ENCODE peak calls at places on chromosomes 4 and X, in eight cellular contexts. A is stomach, M is HFFc6, G is type B pancreatic cell, D is right lobe of liver, V is chondrocyte, Y is mesothelial cell of epicardium, C is endothelial cell. T is an unnamed sample.

GRCh38 chr4:4831266-4831665 is 28.2 kb upstream of the MSX1 start:
- DNase-seq in V (no peak), M (no peak), A (no peak), G (no peak), D (no peak), C (no peak), Y (no peak), T (no peak)

GRCh38 chrX:38277802-38278201 is 49.5 kb downstream of the RPGR start:
- DNase-seq in M (no peak), G (no peak), D (no peak), Y (no peak), V (no peak), C (no peak), A (no peak), T (no peak)

GRCh38 chr4:186832906-186833305 is 109.2 kb upstream of the FAT1 start:
- DNase-seq in M (peak), C (no peak), V (no peak), G (no peak), D (no peak), A (no peak), Y (no peak), T (no peak)

GRCh38 chrX:47170861-47171692 is 22.6 kb upstream of the UBA1 start:
- DNase-seq in C (no peak), D (no peak), V (peak), Y (no peak), M (no peak), A (peak), G (no peak), T (no peak)

GRCh38 chrX:150547511-150548115 is 20.8 kb upstream of the MTM1 start:
- DNase-seq in M (peak), G (peak), Y (no peak), A (peak), V (no peak), C (peak), D (peak), T (no peak)

GRCh38 chr4:75736862-75737261 is 12.5 kb downstream of the USO1 start:
- DNase-seq in Y (no peak), G (no peak), M (no peak), V (no peak), D (no peak), A (no peak), C (no peak), T (no peak)

GRCh38 chr4:21697583-21697982 is 251.0 kb downstream of the KCNIP4 start:
- DNase-seq in A (peak), G (no peak), C (peak), D (no peak), M (no peak), Y (peak), V (no peak), T (no peak)

GRCh38 chr4:140088317-140088967 is 65.5 kb downstream of the MAML3 start:
- DNase-seq in M (no peak), C (no peak), G (no peak), V (no peak), Y (no peak), D (no peak), A (no peak), T (no peak)

GRCh38 chrX:36908801-36909403 is 99.3 kb upstream of the FAM47C start:
- DNase-seq in G (no peak), V (no peak), Y (no peak), D (no peak), A (no peak), C (no peak), M (peak), T (peak)

GRCh38 chr4:103171006-103171405 is 27.1 kb downstream of the CENPE start:
- DNase-seq in C (no peak), A (no peak), V (no peak), D (no peak), Y (no peak), G (no peak), M (no peak), T (no peak)

GRCh38 chr4:156766846-156767245 is 204.8 kb downstream of the PDGFC start:
- DNase-seq in D (no peak), V (no peak), A (no peak), C (no peak), G (no peak), Y (no peak), M (peak), T (no peak)

GRCh38 chr4:8939887-8940742 is 68.5 kb upstream of the HMX1 start:
- DNase-seq in V (no peak), D (no peak), C (peak), G (no peak), A (no peak), Y (no peak), M (no peak), T (no peak)

GRCh38 chr4:7647932-7648812 is 213.4 kb upstream of the PSAPL1 start:
- DNase-seq in G (no peak), C (no peak), A (no peak), M (peak), Y (no peak), V (peak), D (no peak), T (peak)

GRCh38 chrX:13091111-13091765 is 46.8 kb upstream of the FAM9C start:
- DNase-seq in G (no peak), M (no peak), Y (no peak), V (no peak), A (no peak), D (no peak), C (no peak), T (no peak)

GRCh38 chrX:39398215-39398972 is 597.1 kb downstream of the MID1IP1 start:
- DNase-seq in Y (no peak), C (no peak), V (no peak), G (no peak), A (peak), D (no peak), M (no peak), T (no peak)

GRCh38 chr4:528835-529234 is 29.8 kb downstream of the PIGG start:
- DNase-seq in M (no peak), C (no peak), G (no peak), D (no peak), A (no peak), V (no peak), Y (no peak), T (no peak)

GRCh38 chrX:41885724-41886123 is 37.6 kb downstream of the CASK start:
- DNase-seq in G (no peak), C (no peak), A (no peak), V (no peak), M (no peak), D (no peak), Y (no peak), T (no peak)

GRCh38 chr4:960140-960735 is 13.1 kb downstream of the DGKQ start:
- DNase-seq in Y (no peak), G (no peak), D (no peak), C (no peak), M (no peak), V (peak), A (no peak), T (no peak)

GRCh38 chr4:148497258-148497657 is 55.0 kb upstream of the NR3C2 start:
- DNase-seq in C (no peak), V (no peak), G (no peak), M (no peak), D (no peak), Y (no peak), A (no peak), T (no peak)

GRCh38 chrX:45202171-45202570 is 1.5 kb upstream of the DIPK2B start:
- DNase-seq in G (no peak), C (no peak), M (no peak), A (no peak), V (no peak), D (no peak), Y (no peak), T (no peak)

GRCh38 chr4:139956436-139957107 is 197.4 kb downstream of the MAML3 start:
- DNase-seq in D (no peak), C (no peak), V (no peak), M (no peak), G (no peak), Y (no peak), A (no peak), T (no peak)

GRCh38 chrX:1754077-1754476 is 139.2 kb downstream of the ASMT start:
- DNase-seq in V (no peak), G (no peak), M (peak), D (no peak), C (no peak), A (no peak), Y (no peak), T (peak)

GRCh38 chr4:164924670-164925238 is 47.8 kb downstream of the APELA start:
- DNase-seq in V (no peak), M (no peak), Y (no peak), A (no peak), C (no peak), G (no peak), D (no peak), T (no peak)

GRCh38 chr4:87608229-87608628 is at the start of gene DSPP:
- DNase-seq in Y (no peak), G (no peak), C (no peak), D (no peak), M (no peak), V (no peak), A (no peak), T (no peak)

GRCh38 chr4:126906466-126906865 is 726.3 kb upstream of the INTU start:
- DNase-seq in Y (no peak), C (no peak), M (no peak), G (no peak), D (no peak), A (no peak), V (no peak), T (no peak)

GRCh38 chr4:176945314-176945713 is 152.6 kb upstream of the VEGFC start:
- DNase-seq in Y (no peak), G (no peak), A (no peak), V (no peak), C (no peak), D (no peak), M (no peak), T (no peak)

GRCh38 chr4:72604324-72604723 is 35.3 kb upstream of the ADAMTS3 start:
- DNase-seq in D (no peak), M (no peak), G (no peak), V (no peak), Y (no peak), C (no peak), A (no peak), T (no peak)

GRCh38 chr4:27910227-27910626 is 1049.6 kb downstream of the STIM2 start:
- DNase-seq in G (no peak), D (no peak), V (no peak), A (no peak), M (no peak), Y (no peak), C (no peak), T (no peak)

GRCh38 chrX:9902651-9903050 is 64.5 kb upstream of the CLDN34 start:
- DNase-seq in V (no peak), C (no peak), M (no peak), D (no peak), A (no peak), Y (no peak), G (no peak), T (no peak)

GRCh38 chr4:187218705-187219245 is 495.1 kb upstream of the FAT1 start:
- DNase-seq in G (no peak), C (no peak), D (no peak), A (no peak), V (no peak), M (no peak), Y (no peak), T (no peak)

GRCh38 chr4:102684605-102685052 is 76.1 kb downstream of the MANBA start:
- DNase-seq in C (no peak), G (no peak), A (no peak), M (peak), D (no peak), Y (no peak), V (no peak), T (no peak)

GRCh38 chrX:13287816-13288215 is 32.0 kb downstream of the ATXN3L start:
- DNase-seq in C (no peak), G (no peak), M (peak), A (no peak), V (no peak), D (no peak), Y (no peak), T (no peak)

GRCh38 chrX:7586126-7586525 is 256.8 kb upstream of the VCX start:
- DNase-seq in G (no peak), Y (no peak), V (no peak), M (peak), D (no peak), A (no peak), C (peak), T (no peak)

GRCh38 chrX:41265615-41266014 is 68.3 kb upstream of the DDX3X start:
- DNase-seq in A (no peak), V (no peak), C (no peak), D (no peak), G (no peak), M (peak), Y (no peak), T (no peak)

GRCh38 chrX:128754130-128754529 is 701.9 kb upstream of the ACTRT1 start:
- DNase-seq in D (no peak), C (no peak), G (no peak), Y (no peak), M (no peak), V (no peak), A (no peak), T (no peak)

GRCh38 chrX:35115205-35115604 is 172.6 kb downstream of the FAM47B start:
- DNase-seq in M (peak), V (no peak), G (no peak), A (no peak), D (no peak), Y (no peak), C (no peak), T (peak)

GRCh38 chr4:74534936-74535335 is 90.0 kb downstream of the AREG start:
- DNase-seq in A (no peak), G (no peak), M (no peak), D (no peak), V (no peak), C (no peak), Y (no peak), T (no peak)

GRCh38 chr4:74534121-74534520 is 89.2 kb downstream of the AREG start:
- DNase-seq in C (no peak), M (no peak), Y (no peak), A (no peak), G (no peak), V (no peak), D (no peak), T (no peak)

GRCh38 chr4:74537459-74537858 is 92.5 kb downstream of the AREG start:
- DNase-seq in C (no peak), D (no peak), Y (no peak), A (no peak), V (no peak), G (no peak), M (no peak), T (no peak)

GRCh38 chr4:74535471-74535870 is 90.5 kb downstream of the AREG start:
- DNase-seq in D (no peak), V (no peak), A (no peak), G (no peak), C (no peak), M (no peak), Y (no peak), T (no peak)

DNA sequence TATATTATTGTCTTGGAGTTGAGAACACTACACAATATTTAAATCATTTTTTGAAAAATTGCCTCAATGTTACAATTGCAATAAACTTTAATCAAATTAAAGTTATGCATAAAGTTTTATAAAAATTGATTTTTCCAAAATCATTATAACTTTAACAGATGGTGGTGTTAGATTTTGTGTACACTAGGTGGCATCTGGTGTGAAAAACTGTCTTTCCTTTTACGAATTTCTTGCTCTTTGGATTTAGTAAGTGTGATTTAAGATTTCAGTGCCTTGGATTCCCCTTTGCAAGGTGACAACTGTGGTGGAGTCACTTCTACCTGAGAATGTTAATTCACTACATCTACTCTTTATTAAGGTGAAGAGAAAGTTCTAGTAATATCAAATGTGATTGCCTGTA is 91.6 kb downstream of the AREG start:
- DNase-seq in V (no peak), D (no peak), A (no peak), Y (no peak), C (no peak), G (no peak), M (no peak), T (no peak)
- TF ChIP-seq CTCF in V (peak), D (peak), A (no peak), Y (peak), C (peak), G (peak), M (peak), T (no peak)

GRCh38 chr4:113278324-113278934 is 229.0 kb downstream of the ANK2 start:
- DNase-seq in V (no peak), A (peak), M (peak), Y (peak), G (no peak), C (peak), D (peak), T (no peak)
- TF ChIP-seq CTCF in V (peak), A (peak), M (peak), Y (peak), G (peak), C (peak), D (peak), T (peak)

GRCh38 chr4:135418353-135418752 is 1216.8 kb upstream of the PABPC4L start:
- DNase-seq in A (no peak), M (peak), D (no peak), V (no peak), C (no peak), G (no peak), Y (no peak), T (no peak)
- TF ChIP-seq CTCF in A (no peak), M (peak), D (peak), V (peak), C (peak), G (peak), Y (peak), T (peak)

DNA sequence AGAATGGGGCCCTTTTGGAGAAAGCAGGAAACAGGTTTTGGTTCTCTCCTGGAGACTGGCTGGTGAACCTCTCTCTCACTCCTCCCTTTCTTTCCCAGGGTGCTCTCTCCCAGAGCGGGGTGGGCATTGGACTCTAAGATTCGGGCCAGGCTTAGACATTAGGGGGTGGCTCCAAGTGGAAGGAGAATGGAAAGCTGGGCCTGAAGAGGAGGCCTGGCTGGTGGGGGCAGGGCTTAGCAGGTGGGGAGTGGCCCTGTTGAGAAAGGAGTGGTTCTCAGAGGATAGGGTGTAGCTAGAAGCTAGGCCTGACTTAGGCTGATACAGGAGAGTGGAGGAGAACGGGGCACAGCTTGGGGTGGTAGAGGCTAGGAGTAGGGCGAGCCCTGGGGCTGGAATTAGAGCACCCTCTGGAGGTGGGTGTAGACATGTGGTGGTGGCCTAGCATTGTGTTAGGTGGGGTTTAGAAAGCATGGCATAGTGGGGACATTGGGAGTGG is 5.7 kb downstream of the PLP2 start:
- DNase-seq in Y (no peak), D (no peak), A (no peak), G (no peak), M (no peak), V (no peak), C (no peak), T (no peak)
- TF ChIP-seq CTCF in Y (no peak), D (peak), A (no peak), G (no peak), M (no peak), V (no peak), C (no peak), T (no peak)

GRCh38 chr4:109703664-109704351 is 563 bp upstream of the CASP6 start:
- DNase-seq in A (no peak), C (no peak), V (no peak), D (no peak), G (no peak), Y (no peak), M (no peak), T (no peak)
- TF ChIP-seq CTCF in A (no peak), C (no peak), V (no peak), D (no peak), G (no peak), Y (no peak), M (no peak), T (no peak)

DNA sequence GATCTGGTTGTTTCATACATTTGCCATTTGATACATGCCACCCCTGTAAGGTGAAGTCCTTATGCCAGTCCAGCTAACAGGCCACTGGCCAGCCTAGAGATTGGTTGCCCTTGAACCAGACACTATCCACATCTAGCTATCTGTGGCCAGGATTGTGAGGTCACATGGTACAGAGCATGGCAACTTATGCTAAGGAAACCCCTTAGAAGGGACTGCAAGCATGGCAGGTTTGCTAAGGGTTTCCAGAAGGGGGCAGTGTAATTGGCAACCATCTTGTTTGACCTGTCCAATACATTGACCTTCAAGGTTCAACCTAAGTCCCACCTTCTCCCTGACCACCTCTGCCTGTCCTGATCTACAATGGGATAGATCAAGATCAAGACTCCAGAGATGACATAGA is 47.5 kb downstream of the SMC1A start:
- DNase-seq in Y (no peak), G (no peak), A (no peak), D (no peak), V (no peak), C (no peak), M (no peak), T (no peak)
- TF ChIP-seq CTCF in Y (no peak), G (no peak), A (no peak), D (no peak), V (no peak), C (no peak), M (no peak), T (no peak)